ENCODE peak calls at places on chromosomes 3 and 15, in nine cellular contexts. J is epithelial cell of esophagus, T is AG09319, U is cardiac muscle cell, E is progenitor cell of endocrine pancreas, F is AG04449, N is cardiac fibroblast, V is GM12864, I is body of pancreas. Y is an unnamed sample.

GRCh38 chr15:101152914-101153313 is 98.9 kb downstream of the CHSY1 start:
- DNase-seq in J (no peak), T (no peak), U (no peak), E (no peak), F (no peak), N (no peak), V (no peak), I (no peak), Y (no peak)

GRCh38 chr15:70517194-70517590 is 246.2 kb downstream of the UACA start:
- DNase-seq in J (peak), T (no peak), U (no peak), E (no peak), F (no peak), N (no peak), V (no peak), I (no peak), Y (no peak)

GRCh38 chr15:97087337-97087736 is 756.8 kb downstream of the NR2F2 start:
- DNase-seq in J (no peak), T (no peak), U (no peak), E (no peak), F (no peak), N (peak), V (no peak), I (no peak), Y (no peak)

GRCh38 chr3:14297784-14298236 is 104.6 kb upstream of the SLC6A6 start:
- DNase-seq in J (peak), T (no peak), U (no peak), E (no peak), F (no peak), N (no peak), V (no peak), I (no peak), Y (no peak)

GRCh38 chr3:3080309-3080708 is 29.9 kb downstream of the IL5RA start:
- DNase-seq in J (no peak), T (no peak), U (peak), E (no peak), F (no peak), N (no peak), V (no peak), I (no peak), Y (no peak)

GRCh38 chr15:57607570-57608000 is 15.9 kb downstream of the MYZAP start:
- DNase-seq in J (peak), T (no peak), U (no peak), E (no peak), F (no peak), N (peak), V (no peak), I (peak), Y (peak)

GRCh38 chr3:29919551-29919950 is 638.7 kb downstream of the RBMS3 start:
- DNase-seq in J (no peak), T (no peak), U (peak), E (no peak), F (no peak), N (no peak), V (no peak), I (no peak), Y (no peak)

GRCh38 chr3:100106531-100107155 is 7.7 kb downstream of the FILIP1L start:
- DNase-seq in J (peak), T (no peak), U (no peak), E (no peak), F (no peak), N (no peak), V (no peak), I (no peak), Y (peak)

GRCh38 chr3:48543271-48543866 is 13.2 kb downstream of the PFKFB4 start:
- DNase-seq in J (no peak), T (no peak), U (no peak), E (no peak), F (no peak), N (no peak), V (no peak), I (no peak), Y (no peak)

GRCh38 chr3:19202754-19203153 is 54.4 kb downstream of the KCNH8 start:
- DNase-seq in J (no peak), T (no peak), U (no peak), E (no peak), F (no peak), N (no peak), V (no peak), I (no peak), Y (no peak)

GRCh38 chr15:76337739-76338554 is 1.4 kb downstream of the ISL2 start:
- DNase-seq in J (no peak), T (no peak), U (peak), E (peak), F (no peak), N (no peak), V (no peak), I (no peak), Y (no peak)

GRCh38 chr15:66783327-66784124 is 81.5 kb downstream of the SMAD6 start:
- DNase-seq in J (no peak), T (no peak), U (no peak), E (no peak), F (no peak), N (no peak), V (no peak), I (no peak), Y (no peak)

GRCh38 chr3:139302084-139302800 is 41.6 kb upstream of the MRPS22 start:
- DNase-seq in J (peak), T (peak), U (no peak), E (no peak), F (peak), N (peak), V (no peak), I (peak), Y (peak)

GRCh38 chr3:32882603-32883025 is 64.8 kb downstream of the TRIM71 start:
- DNase-seq in J (no peak), T (no peak), U (no peak), E (no peak), F (no peak), N (no peak), V (peak), I (no peak), Y (no peak)

GRCh38 chr15:74432968-74433591 is 678 bp downstream of the SEMA7A start:
- DNase-seq in J (no peak), T (no peak), U (no peak), E (no peak), F (no peak), N (no peak), V (no peak), I (no peak), Y (no peak)

GRCh38 chr15:48671381-48672022 is 26.0 kb upstream of the FBN1 start:
- DNase-seq in J (peak), T (peak), U (no peak), E (no peak), F (no peak), N (peak), V (no peak), I (no peak), Y (peak)

GRCh38 chr3:61381745-61382392 is 130.6 kb upstream of the FHIT start:
- DNase-seq in J (peak), T (no peak), U (peak), E (no peak), F (no peak), N (peak), V (no peak), I (no peak), Y (peak)
- TF ChIP-seq CTCF in J (peak), T (peak), U (peak), E (peak), F (peak), N (peak), V (peak), I (peak), Y (peak)

DNA sequence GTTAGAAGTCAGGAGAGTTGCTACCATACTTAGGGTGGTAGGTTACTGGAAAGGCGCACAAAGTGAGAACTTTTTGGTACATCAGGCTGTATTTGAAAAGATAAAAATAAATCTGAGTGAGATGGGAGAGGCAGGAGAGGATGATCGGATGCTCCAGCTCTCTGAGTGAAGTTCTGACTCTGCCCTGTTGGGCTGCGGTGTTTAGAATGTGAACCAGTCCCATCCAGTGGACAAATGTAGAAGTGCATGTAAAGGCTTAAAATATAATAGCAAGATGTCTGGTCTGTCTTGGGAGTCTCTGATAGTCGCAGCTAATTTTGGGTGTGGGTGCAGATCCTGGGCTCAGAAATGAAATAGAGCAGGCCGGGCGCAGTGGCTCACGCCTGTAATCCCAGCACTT is 30.4 kb downstream of the ACKR2 start:
- DNase-seq in J (peak), T (peak), U (peak), E (no peak), F (peak), N (peak), V (peak), I (peak), Y (peak)
- TF ChIP-seq CTCF in J (peak), T (peak), U (peak), E (peak), F (peak), N (peak), V (peak), I (peak), Y (peak)

GRCh38 chr3:99013077-99013476 is 111.6 kb upstream of the DCBLD2 start:
- DNase-seq in J (no peak), T (no peak), U (no peak), E (no peak), F (no peak), N (no peak), V (no peak), I (no peak), Y (no peak)
- TF ChIP-seq CTCF in J (no peak), T (no peak), U (no peak), E (peak), F (no peak), N (peak), V (no peak), I (no peak), Y (no peak)

GRCh38 chr15:31740203-31740602 is 290.1 kb upstream of the CHRNA7 start:
- DNase-seq in J (no peak), T (no peak), U (no peak), E (no peak), F (no peak), N (peak), V (no peak), I (no peak), Y (no peak)
- TF ChIP-seq CTCF in J (no peak), T (no peak), U (no peak), E (no peak), F (no peak), N (no peak), V (no peak), I (no peak), Y (no peak)

GRCh38 chr15:36447373-36447772 is 132.1 kb upstream of the CDIN1 start:
- DNase-seq in J (no peak), T (no peak), U (no peak), E (no peak), F (no peak), N (no peak), V (no peak), I (no peak), Y (no peak)

GRCh38 chr15:36449084-36449661 is 130.3 kb upstream of the CDIN1 start:
- DNase-seq in J (no peak), T (no peak), U (peak), E (no peak), F (no peak), N (no peak), V (no peak), I (no peak), Y (no peak)

GRCh38 chr15:36449662-36450145 is 129.7 kb upstream of the CDIN1 start:
- DNase-seq in J (no peak), T (no peak), U (no peak), E (no peak), F (no peak), N (no peak), V (no peak), I (no peak), Y (no peak)

GRCh38 chr15:36448418-36448817 is 131.0 kb upstream of the CDIN1 start:
- DNase-seq in J (no peak), T (no peak), U (no peak), E (no peak), F (no peak), N (no peak), V (no peak), I (no peak), Y (no peak)
- TF ChIP-seq CTCF in J (no peak), T (no peak), U (no peak), E (no peak), F (no peak), N (no peak), V (no peak), I (no peak), Y (no peak)

GRCh38 chr15:69081310-69082004 is 67.0 kb downstream of the NOX5 start:
- DNase-seq in J (no peak), T (peak), U (no peak), E (no peak), F (no peak), N (peak), V (no peak), I (peak), Y (no peak)

GRCh38 chr15:69080958-69081248 is 66.4 kb downstream of the NOX5 start:
- DNase-seq in J (no peak), T (no peak), U (no peak), E (no peak), F (no peak), N (no peak), V (no peak), I (no peak), Y (no peak)

GRCh38 chr15:69080203-69080957 is 65.9 kb downstream of the NOX5 start:
- DNase-seq in J (peak), T (no peak), U (no peak), E (no peak), F (no peak), N (no peak), V (no peak), I (no peak), Y (peak)

GRCh38 chr15:69082556-69082955 is 68.1 kb downstream of the NOX5 start:
- DNase-seq in J (no peak), T (no peak), U (no peak), E (no peak), F (no peak), N (no peak), V (no peak), I (no peak), Y (no peak)

DNA sequence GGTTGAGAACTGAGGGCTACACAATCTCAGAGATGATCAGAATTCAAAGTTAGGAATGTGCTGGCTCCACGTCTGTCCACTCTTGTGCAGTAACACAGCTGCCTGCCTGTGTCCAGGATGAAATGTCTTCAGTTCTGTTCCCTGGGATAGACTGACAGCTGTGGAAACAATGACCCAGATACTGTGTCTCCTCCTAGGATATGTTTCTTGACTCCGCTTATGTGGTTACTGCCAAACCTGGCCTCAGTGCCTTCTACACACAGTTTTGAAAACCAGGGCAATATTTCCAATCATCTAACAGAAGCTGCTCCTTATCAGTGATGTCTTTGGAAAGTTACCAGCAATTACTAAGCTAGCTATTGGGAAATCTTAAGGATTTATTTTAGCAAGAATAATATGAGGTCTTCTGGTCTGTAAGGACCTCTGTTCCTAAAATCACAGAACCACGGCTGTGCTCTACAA is 67.6 kb downstream of the NOX5 start:
- DNase-seq in J (no peak), T (peak), U (no peak), E (no peak), F (peak), N (peak), V (no peak), I (peak), Y (no peak)
- TF ChIP-seq CTCF in J (no peak), T (no peak), U (no peak), E (no peak), F (no peak), N (no peak), V (no peak), I (no peak), Y (no peak)

Y was measured in MCF 10A.